ENCODE peak calls at places on chromosomes 5 and 9, in eight cellular contexts. R, W, Y, L, C, H, J and M are unnamed samples.

GRCh38 chr5:142717582-142718215 is 31.8 kb upstream of the FGF1 start:
- DNase-seq in L (no peak), R (peak), Y (peak), H (peak), W (peak), C (no peak), J (no peak), M (no peak)

GRCh38 chr9:127875306-127875966 is 2.0 kb downstream of the AK1 start:
- DNase-seq in L (no peak), H (peak), J (no peak), R (peak), C (no peak), W (no peak), Y (peak), M (no peak)

GRCh38 chr5:105581988-105582690 is 2019.5 kb upstream of the NUDT12 start:
- DNase-seq in W (no peak), J (no peak), Y (no peak), H (no peak), C (no peak), R (no peak), L (no peak), M (no peak)

GRCh38 chr5:126348855-126349635 is 74.2 kb upstream of the GRAMD2B start:
- DNase-seq in Y (no peak), C (no peak), J (no peak), W (no peak), L (no peak), R (no peak), H (peak), M (no peak)

GRCh38 chr9:104868687-104869404 is 59.1 kb downstream of the ABCA1 start:
- DNase-seq in J (peak), H (peak), Y (peak), C (peak), R (peak), L (peak), W (peak), M (peak)

GRCh38 chr5:3428355-3428754 is 167.3 kb upstream of the IRX1 start:
- DNase-seq in R (no peak), J (no peak), L (peak), C (no peak), Y (no peak), W (no peak), H (no peak), M (peak)

GRCh38 chr9:128628471-128629048 is 28.1 kb downstream of the DYNC2I2 start:
- DNase-seq in R (peak), W (no peak), J (peak), Y (no peak), L (no peak), C (no peak), H (peak), M (no peak)

GRCh38 chr5:92916036-92916435 is 665.0 kb downstream of the NR2F1-AS1 start:
- DNase-seq in Y (peak), C (no peak), J (no peak), L (no peak), H (peak), R (peak), W (no peak), M (no peak)

GRCh38 chr9:26033346-26033745 is 355.1 kb upstream of the TUSC1 start:
- DNase-seq in L (no peak), J (no peak), W (no peak), H (no peak), Y (peak), R (no peak), C (no peak), M (no peak)

GRCh38 chr5:134247411-134247810 is 21.5 kb upstream of the PPP2CA start:
- DNase-seq in R (peak), Y (peak), L (no peak), C (no peak), W (no peak), J (no peak), H (peak), M (no peak)

GRCh38 chr9:125431741-125432271 is 170.2 kb downstream of the GAPVD1 start:
- DNase-seq in L (no peak), R (no peak), C (no peak), W (no peak), J (no peak), Y (no peak), H (no peak), M (no peak)

GRCh38 chr9:37363124-37363523 is 59.4 kb upstream of the GRHPR start:
- DNase-seq in W (no peak), R (no peak), L (no peak), H (no peak), C (no peak), Y (no peak), J (no peak), M (no peak)

GRCh38 chr5:42301349-42301748 is 121.9 kb upstream of the GHR start:
- DNase-seq in J (no peak), C (no peak), L (no peak), H (no peak), Y (peak), W (no peak), R (peak), M (no peak)

GRCh38 chr5:158727771-158728311 is 371.9 kb downstream of the EBF1 start:
- DNase-seq in H (peak), C (no peak), R (peak), W (no peak), J (no peak), L (no peak), Y (no peak), M (no peak)

GRCh38 chr9:134842321-134842720 is 38.3 kb upstream of the FCN2 start:
- DNase-seq in H (no peak), C (no peak), R (no peak), Y (no peak), J (peak), L (no peak), W (no peak), M (no peak)

GRCh38 chr9:14924821-14925220 is 14.6 kb upstream of the FREM1 start:
- DNase-seq in W (no peak), C (no peak), H (peak), Y (peak), L (no peak), R (peak), J (no peak), M (no peak)

GRCh38 chr5:176405656-176406435 is 10.5 kb downstream of the CLTB start:
- DNase-seq in R (no peak), J (no peak), H (no peak), C (no peak), L (no peak), Y (no peak), W (no peak), M (no peak)

GRCh38 chr9:34267660-34268059 is 61.4 kb downstream of the KIF24 start:
- DNase-seq in H (no peak), W (no peak), Y (no peak), R (no peak), J (no peak), C (no peak), L (no peak), M (no peak)

GRCh38 chr5:1324301-1324700 is 20.6 kb downstream of the CLPTM1L start:
- DNase-seq in H (no peak), Y (no peak), C (no peak), W (no peak), J (no peak), R (no peak), L (no peak), M (no peak)

GRCh38 chr9:109639666-109640231 is 140.2 kb upstream of the PALM2AKAP2 start:
- DNase-seq in L (no peak), Y (no peak), W (no peak), J (no peak), H (no peak), R (no peak), C (no peak), M (no peak)

GRCh38 chr5:9251379-9251980 is 294.4 kb downstream of the SEMA5A start:
- DNase-seq in J (no peak), C (no peak), L (no peak), H (peak), R (peak), W (no peak), Y (peak), M (no peak)

GRCh38 chr5:168734657-168735344 is 155.6 kb upstream of the PANK3 start:
- DNase-seq in H (peak), L (no peak), Y (peak), W (no peak), R (peak), J (no peak), C (no peak), M (no peak)

GRCh38 chr9:133711428-133712220 is 26.5 kb downstream of the SARDH start:
- DNase-seq in Y (peak), C (no peak), L (peak), J (peak), H (peak), R (no peak), W (no peak), M (peak)

GRCh38 chr9:6215562-6215961 is at the start of gene IL33:
- DNase-seq in H (peak), C (no peak), Y (peak), L (no peak), W (peak), R (peak), J (no peak), M (no peak)

GRCh38 chr9:76643399-76644117 is 120.7 kb upstream of the PCA3 start:
- DNase-seq in W (no peak), C (no peak), Y (no peak), J (no peak), R (no peak), H (no peak), L (no peak), M (no peak)

GRCh38 chr5:141001466-141001853 is 35.2 kb downstream of the PCDHAC2 start:
- DNase-seq in Y (no peak), L (peak), J (peak), R (no peak), C (no peak), H (no peak), W (no peak), M (peak)

GRCh38 chr5:453725-454481 is 10.9 kb downstream of the EXOC3 start:
- DNase-seq in Y (no peak), C (no peak), W (no peak), J (no peak), L (no peak), R (no peak), H (no peak), M (no peak)

GRCh38 chr9:109349431-109349846 is 28.6 kb upstream of the EPB41L4B start:
- DNase-seq in W (peak), Y (peak), H (peak), R (peak), C (peak), L (no peak), J (no peak), M (no peak)

GRCh38 chr5:164941102-164941501 is 1435.7 kb downstream of the MAT2B start:
- DNase-seq in W (no peak), R (no peak), Y (no peak), H (no peak), J (no peak), L (no peak), C (no peak), M (no peak)

GRCh38 chr5:43750809-43751208 is 147.8 kb downstream of the NNT start:
- DNase-seq in Y (no peak), H (no peak), W (no peak), C (no peak), R (no peak), J (no peak), L (no peak), M (no peak)

GRCh38 chr5:43753069-43753468 is 150.1 kb downstream of the NNT start:
- DNase-seq in J (no peak), R (no peak), C (no peak), H (no peak), Y (no peak), W (no peak), L (no peak), M (no peak)
- TF ChIP-seq CTCF in J (no peak), R (no peak), C (peak), H (no peak), Y (no peak), W (no peak), L (no peak), M (no peak)

DNA sequence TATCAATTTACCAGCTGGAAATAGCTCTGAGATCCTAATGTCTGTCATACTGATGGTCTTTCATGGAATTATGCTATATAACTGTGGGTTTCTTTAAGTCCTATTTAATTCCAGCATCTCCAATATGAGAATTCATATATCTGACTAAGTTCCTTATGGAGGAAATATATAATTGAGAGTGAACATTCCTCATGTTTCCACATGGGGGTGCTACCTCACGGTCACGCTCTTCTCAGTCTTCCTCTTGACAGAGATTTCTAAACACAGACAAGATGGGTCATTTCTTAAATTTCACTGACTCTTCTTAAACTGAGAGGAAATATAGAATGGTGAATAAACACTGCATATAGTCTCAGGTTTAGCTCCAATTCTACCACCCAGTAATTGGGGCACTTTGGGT is 212.1 kb downstream of the SLF1 start:
- DNase-seq in J (no peak), Y (peak), L (no peak), W (no peak), H (peak), R (peak), C (no peak), M (no peak)
- TF ChIP-seq CTCF in J (no peak), Y (no peak), L (peak), W (no peak), H (peak), R (peak), C (peak), M (peak)

GRCh38 chr5:81344736-81345135 is 43.3 kb downstream of the ZCCHC9 start:
- DNase-seq in J (no peak), W (no peak), R (no peak), Y (no peak), L (no peak), H (no peak), C (no peak), M (no peak)

GRCh38 chr5:81350507-81350906 is 43.4 kb downstream of the ACOT12 start:
- DNase-seq in C (no peak), Y (no peak), H (no peak), R (no peak), W (no peak), L (no peak), J (no peak), M (no peak)

GRCh38 chr5:81349161-81349560 is 44.8 kb downstream of the ACOT12 start:
- DNase-seq in R (no peak), Y (no peak), C (no peak), W (no peak), H (no peak), L (no peak), J (no peak), M (no peak)

GRCh38 chr5:81345411-81346003 is 44.1 kb downstream of the ZCCHC9 start:
- DNase-seq in Y (no peak), W (no peak), H (no peak), J (no peak), C (no peak), R (no peak), L (no peak), M (no peak)
- TF ChIP-seq CTCF in Y (no peak), W (no peak), H (no peak), J (no peak), C (no peak), R (no peak), L (no peak), M (peak)

DNA sequence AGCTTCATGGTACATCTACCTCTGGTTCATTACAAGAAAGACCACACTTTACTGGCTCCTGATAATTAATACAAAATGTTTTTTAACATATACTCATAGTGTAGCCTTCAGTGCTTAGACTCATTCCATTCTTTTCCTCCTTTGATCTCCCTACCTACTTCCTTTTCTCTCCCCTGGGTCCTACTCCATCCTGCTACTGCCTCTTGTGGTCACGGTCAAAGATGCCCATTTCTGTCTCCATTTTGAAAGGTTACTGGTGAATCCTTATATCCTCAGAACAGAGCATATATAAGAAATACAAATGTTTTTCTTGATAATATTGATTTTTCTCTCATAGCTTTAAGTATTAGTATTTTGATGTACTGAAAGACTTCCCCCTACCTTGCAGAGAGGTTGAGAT is 375.9 kb downstream of the ARRDC3 start:
- DNase-seq in R (no peak), W (no peak), L (no peak), C (no peak), H (no peak), J (no peak), Y (no peak), M (no peak)
- TF ChIP-seq CTCF in R (no peak), W (no peak), L (peak), C (no peak), H (no peak), J (no peak), Y (no peak), M (no peak)

GRCh38 chr5:129094924-129095797 is 612 bp downstream of the ISOC1 start:
- DNase-seq in R (peak), J (peak), H (peak), Y (peak), W (peak), C (no peak), L (peak), M (peak)
- TF ChIP-seq CTCF in R (no peak), J (peak), H (no peak), Y (peak), W (no peak), C (no peak), L (peak), M (peak)

DNA sequence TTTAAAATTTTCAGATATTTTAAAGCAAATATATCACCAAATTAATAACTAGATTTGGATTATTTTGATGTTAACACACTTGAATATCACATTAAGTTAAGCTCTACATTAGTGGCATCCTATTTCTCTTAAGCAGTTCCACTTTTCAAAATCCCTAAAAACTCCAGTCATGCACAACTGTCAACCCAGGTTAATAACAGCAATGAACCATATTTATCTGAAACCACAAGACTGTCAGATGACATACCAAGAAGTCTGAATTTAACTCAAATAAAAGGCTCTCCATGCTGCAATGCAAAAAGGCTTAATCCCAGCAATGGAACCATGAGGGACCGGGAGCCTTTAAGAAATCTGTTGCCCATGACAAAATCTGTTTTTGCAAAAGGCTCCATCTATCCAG is 27.5 kb downstream of the FNIP1 start:
- DNase-seq in W (no peak), L (no peak), Y (no peak), C (no peak), J (no peak), R (no peak), H (no peak), M (no peak)
- TF ChIP-seq CTCF in W (no peak), L (no peak), Y (no peak), C (no peak), J (no peak), R (no peak), H (no peak), M (no peak)

GRCh38 chr9:119027901-119028699 is 341.1 kb downstream of the BRINP1 start:
- DNase-seq in Y (no peak), R (no peak), W (no peak), C (no peak), L (no peak), H (no peak), J (no peak), M (no peak)
- TF ChIP-seq CTCF in Y (no peak), R (no peak), W (no peak), C (no peak), L (peak), H (no peak), J (no peak), M (peak)

GRCh38 chr5:8012131-8012977 is 143.4 kb downstream of the MTRR start:
- DNase-seq in L (no peak), J (no peak), H (no peak), W (no peak), C (no peak), R (no peak), Y (no peak), M (no peak)
- TF ChIP-seq CTCF in L (no peak), J (no peak), H (no peak), W (no peak), C (no peak), R (no peak), Y (no peak), M (no peak)